ENCODE peak calls at places on chromosomes 16 and 17, in seven cellular contexts. W, I, N, S, L, A and V are unnamed samples.

GRCh38 chr17:9472541-9472940 is 103.1 kb downstream of the STX8 start:
- DNase-seq in W (no peak), I (no peak), N (no peak), S (no peak), L (no peak), A (no peak), V (no peak)

GRCh38 chr16:49700222-49700927 is 155.5 kb downstream of the ZNF423 start:
- DNase-seq in W (no peak), I (no peak), N (no peak), S (peak), L (peak), A (no peak), V (no peak)

GRCh38 chr17:32253117-32253611 is 12.5 kb upstream of the RHBDL3 start:
- DNase-seq in W (peak), I (no peak), N (no peak), S (peak), L (peak), A (no peak), V (peak)

GRCh38 chr16:88319116-88319965 is 63.4 kb upstream of the ZNF469 start:
- DNase-seq in W (no peak), I (no peak), N (no peak), S (no peak), L (no peak), A (no peak), V (no peak)

GRCh38 chr17:82901836-82902235 is 62.0 kb upstream of the ZNF750 start:
- DNase-seq in W (no peak), I (no peak), N (no peak), S (no peak), L (no peak), A (no peak), V (no peak)

GRCh38 chr17:7466644-7467341 is 12.6 kb downstream of the ZBTB4 start:
- DNase-seq in W (peak), I (no peak), N (no peak), S (no peak), L (no peak), A (no peak), V (no peak)

GRCh38 chr16:20610192-20610891 is 34.2 kb upstream of the ACSM2B start:
- DNase-seq in W (no peak), I (no peak), N (no peak), S (peak), L (no peak), A (no peak), V (no peak)

GRCh38 chr16:78490431-78490830 is 391.0 kb downstream of the WWOX start:
- DNase-seq in W (no peak), I (no peak), N (no peak), S (no peak), L (no peak), A (no peak), V (no peak)

GRCh38 chr17:27818311-27819170 is 18.2 kb upstream of the NOS2 start:
- DNase-seq in W (no peak), I (no peak), N (no peak), S (peak), L (no peak), A (no peak), V (no peak)

GRCh38 chr17:81870978-81871386 is at the start of gene ARHGDIA:
- DNase-seq in W (no peak), I (no peak), N (no peak), S (no peak), L (peak), A (no peak), V (no peak)

GRCh38 chr16:11913425-11914079 is 2.2 kb downstream of the GSPT1 start:
- DNase-seq in W (peak), I (no peak), N (no peak), S (no peak), L (no peak), A (no peak), V (no peak)

GRCh38 chr16:2858245-2859025 is 465 bp upstream of the PRSS22 start:
- DNase-seq in W (no peak), I (no peak), N (no peak), S (no peak), L (no peak), A (no peak), V (no peak)

GRCh38 chr16:78485188-78485898 is 385.9 kb downstream of the WWOX start:
- DNase-seq in W (no peak), I (no peak), N (no peak), S (no peak), L (no peak), A (no peak), V (no peak)

GRCh38 chr17:7558544-7559306 is at the start of gene TNFSF13:
- DNase-seq in W (peak), I (no peak), N (no peak), S (no peak), L (no peak), A (no peak), V (no peak)

GRCh38 chr17:58427807-58428206 is 10.5 kb upstream of the RNF43 start:
- DNase-seq in W (no peak), I (no peak), N (no peak), S (no peak), L (no peak), A (no peak), V (no peak)

GRCh38 chr16:19114359-19115147 is 789 bp downstream of the ITPRIPL2 start:
- DNase-seq in W (no peak), I (peak), N (no peak), S (no peak), L (peak), A (no peak), V (no peak)

GRCh38 chr16:89116341-89117238 is 22.9 kb downstream of the ACSF3 start:
- DNase-seq in W (no peak), I (no peak), N (no peak), S (no peak), L (no peak), A (no peak), V (no peak)

GRCh38 chr17:58401287-58401686 is 16.0 kb downstream of the RNF43 start:
- DNase-seq in W (no peak), I (no peak), N (no peak), S (no peak), L (no peak), A (no peak), V (no peak)

GRCh38 chr17:62696256-62696655 is 68.8 kb downstream of the MRC2 start:
- DNase-seq in W (no peak), I (no peak), N (no peak), S (no peak), L (no peak), A (no peak), V (no peak)

GRCh38 chr17:59366773-59367656 is 35.6 kb downstream of the YPEL2 start:
- DNase-seq in W (no peak), I (no peak), N (no peak), S (peak), L (no peak), A (no peak), V (no peak)

GRCh38 chr16:2003827-2004641 is 5.6 kb downstream of the ZNF598 start:
- DNase-seq in W (peak), I (no peak), N (peak), S (peak), L (peak), A (no peak), V (peak)

GRCh38 chr17:71405101-71405500 is 715.7 kb upstream of the SOX9 start:
- DNase-seq in W (no peak), I (no peak), N (no peak), S (no peak), L (no peak), A (no peak), V (no peak)

GRCh38 chr17:38341035-38341721 is 2.6 kb downstream of the GPR179 start:
- DNase-seq in W (no peak), I (no peak), N (no peak), S (no peak), L (no peak), A (no peak), V (no peak)

GRCh38 chr17:49588726-49589555 is 13.3 kb downstream of the NXPH3 start:
- DNase-seq in W (no peak), I (no peak), N (peak), S (no peak), L (no peak), A (no peak), V (no peak)

GRCh38 chr17:33854596-33854995 is 400.5 kb upstream of the CCL2 start:
- DNase-seq in W (no peak), I (no peak), N (no peak), S (no peak), L (no peak), A (no peak), V (no peak)

GRCh38 chr16:22694887-22695382 is 119.0 kb upstream of the HS3ST2 start:
- DNase-seq in W (no peak), I (no peak), N (peak), S (no peak), L (no peak), A (peak), V (peak)

GRCh38 chr16:369866-370436 is 387 bp downstream of the MRPL28 start:
- DNase-seq in W (no peak), I (no peak), N (no peak), S (no peak), L (peak), A (no peak), V (no peak)

GRCh38 chr17:79046501-79047280 is 22.7 kb downstream of the C1QTNF1 start:
- DNase-seq in W (no peak), I (no peak), N (no peak), S (no peak), L (no peak), A (no peak), V (no peak)

GRCh38 chr16:88061346-88062110 is 110.3 kb downstream of the BANP start:
- DNase-seq in W (no peak), I (no peak), N (no peak), S (no peak), L (no peak), A (no peak), V (no peak)

GRCh38 chr16:89791278-89791995 is 25.0 kb downstream of the FANCA start:
- DNase-seq in W (no peak), I (no peak), N (no peak), S (no peak), L (no peak), A (no peak), V (no peak)

GRCh38 chr17:6343736-6344135 is 91.2 kb downstream of the AIPL1 start:
- DNase-seq in W (no peak), I (no peak), N (no peak), S (no peak), L (no peak), A (no peak), V (no peak)

GRCh38 chr17:37212184-37212583 is 163.6 kb upstream of the C17orf78 start:
- DNase-seq in W (no peak), I (no peak), N (no peak), S (no peak), L (no peak), A (no peak), V (no peak)

GRCh38 chr17:30793282-30793977 is 31.1 kb downstream of the CRLF3 start:
- DNase-seq in W (no peak), I (no peak), N (no peak), S (no peak), L (no peak), A (no peak), V (no peak)

GRCh38 chr16:53692146-53692545 is 11.5 kb downstream of the RPGRIP1L start:
- DNase-seq in W (no peak), I (no peak), N (no peak), S (no peak), L (no peak), A (no peak), V (no peak)

GRCh38 chr17:35214631-35215273 is 20.6 kb upstream of the SLC35G3 start:
- DNase-seq in W (no peak), I (no peak), N (no peak), S (no peak), L (no peak), A (no peak), V (no peak)

DNA sequence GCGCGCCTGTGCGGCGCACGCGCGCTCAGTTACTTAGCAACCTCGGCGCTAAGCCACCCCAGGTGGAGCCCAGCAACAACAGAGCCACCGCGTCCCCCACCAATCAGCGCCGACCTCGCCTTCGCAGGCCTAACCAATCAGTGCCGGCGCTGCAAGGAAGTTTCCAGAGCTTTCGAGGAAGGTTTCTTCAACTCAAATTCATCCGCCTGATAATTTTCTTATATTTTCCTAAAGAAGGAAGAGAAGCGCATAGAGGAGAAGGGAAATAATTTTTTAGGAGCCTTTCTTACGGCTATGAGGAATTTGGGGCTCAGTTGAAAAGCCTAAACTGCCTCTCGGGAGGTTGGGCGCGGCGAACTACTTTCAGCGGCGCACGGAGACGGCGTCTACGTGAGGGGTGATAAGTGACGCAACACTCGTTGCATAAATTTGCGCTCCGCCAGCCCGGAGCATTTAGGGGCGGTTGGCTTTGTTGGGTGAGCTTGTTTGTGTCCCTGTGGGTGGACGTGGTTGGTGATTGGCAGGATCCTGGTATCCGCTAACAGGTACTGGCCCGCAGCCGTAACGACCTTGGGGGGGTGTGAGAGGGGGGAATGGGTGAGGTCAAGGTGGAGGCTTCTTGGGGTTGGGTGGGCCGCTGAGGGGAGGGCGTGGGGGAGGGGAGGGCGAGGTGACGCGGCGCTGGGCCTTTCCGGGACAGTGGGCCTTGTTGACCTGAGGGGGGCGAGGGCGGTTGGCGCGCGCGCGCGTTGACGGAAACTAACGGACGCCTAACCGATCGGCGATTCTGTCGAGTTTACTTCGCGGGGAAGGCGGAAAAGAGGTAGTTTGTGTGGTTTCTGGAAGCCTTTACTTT is at the start of gene UBB:
- DNase-seq in W (peak), I (peak), N (peak), S (peak), L (peak), A (peak), V (peak)
- TF ChIP-seq CTCF in W (no peak), I (no peak), N (peak), S (no peak), L (no peak), A (no peak), V (no peak)

GRCh38 chr17:74810699-74811485 is 34.7 kb upstream of the NAT9 start:
- DNase-seq in W (no peak), I (no peak), N (no peak), S (no peak), L (no peak), A (no peak), V (no peak)
- H3K4me3 ChIP-seq in W (no peak), I (no peak), N (no peak), S (no peak), L (no peak), A (no peak), V (no peak)

DNA sequence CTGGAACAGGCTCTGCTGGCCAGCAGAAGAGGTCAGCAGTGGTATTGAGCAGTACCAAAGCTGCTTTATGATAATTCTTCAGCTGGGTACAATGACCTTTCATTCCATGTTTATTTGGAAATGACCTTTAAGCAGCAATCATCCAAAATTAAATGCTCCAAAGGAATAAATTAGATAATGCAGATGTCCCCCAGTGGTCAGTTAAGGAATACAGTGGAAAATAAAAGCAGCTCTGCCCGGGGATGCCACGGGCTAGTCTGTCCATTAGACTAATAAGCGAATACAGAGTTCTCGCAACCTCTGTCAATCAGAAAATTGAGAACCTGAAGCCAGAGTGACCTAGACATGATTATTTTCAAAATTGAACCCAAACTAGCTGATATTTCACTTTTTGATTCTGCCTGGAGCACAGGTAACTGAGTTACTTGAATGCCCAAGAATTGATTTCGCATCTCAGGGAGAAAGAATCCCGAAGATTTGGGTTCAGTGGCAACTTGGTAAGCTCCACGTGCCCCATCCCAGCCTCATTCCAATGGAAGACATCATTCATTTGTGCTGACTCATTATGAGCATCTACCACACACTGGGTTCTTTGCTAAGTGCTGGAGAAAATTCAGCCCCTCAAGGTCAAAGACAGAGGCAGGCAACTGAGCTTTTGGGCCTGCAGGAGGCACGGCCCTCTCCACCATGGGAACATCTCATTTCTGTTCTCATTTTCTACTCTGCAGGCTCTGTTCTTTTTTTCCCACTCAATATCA is 34.4 kb upstream of the SLC39A11 start:
- DNase-seq in W (no peak), I (no peak), N (no peak), S (no peak), L (no peak), A (no peak), V (no peak)
- TF ChIP-seq CTCF in W (no peak), I (no peak), N (no peak), S (peak), L (no peak), A (no peak), V (no peak)

GRCh38 chr17:41683441-41684007 is 5.2 kb upstream of the EIF1 start:
- DNase-seq in W (no peak), I (no peak), N (no peak), S (no peak), L (no peak), A (no peak), V (no peak)
- H3K4me3 ChIP-seq in W (no peak), I (no peak), N (no peak), S (no peak), L (no peak), A (no peak), V (no peak)